ENCODE peak calls at places on chromosome X, in four cellular contexts. F is GM12878, G is HepG2, P is K562. Q is an unnamed sample.

GRCh38 chrX:132576945-132577344 is 88.1 kb upstream of the MBNL3 start:
- DNase-seq in F (no peak), G (no peak), P (no peak), Q (no peak)

GRCh38 chrX:153499258-153499657 is 4.5 kb downstream of the BGN start:
- DNase-seq in F (no peak), G (no peak), P (no peak), Q (no peak)

GRCh38 chrX:153539171-153539978 is 21.9 kb downstream of the ATP2B3 start:
- DNase-seq in F (no peak), G (peak; percentile 23), P (peak; percentile 80), Q (peak; percentile 84)

GRCh38 chrX:14013074-14013473 is 16.6 kb downstream of the GEMIN8 start:
- DNase-seq in F (no peak), G (no peak), P (no peak), Q (no peak)

GRCh38 chrX:3549442-3549875 is 164.0 kb downstream of the PRKX start:
- DNase-seq in F (no peak), G (no peak), P (no peak), Q (no peak)

GRCh38 chrX:15507005-15507404 is 6.4 kb downstream of the BMX start:
- DNase-seq in F (no peak), G (no peak), P (no peak), Q (no peak)

GRCh38 chrX:48945517-48946348 is 11.7 kb downstream of the OTUD5 start:
- DNase-seq in F (no peak), G (peak; percentile 40), P (peak; percentile 72), Q (no peak)

GRCh38 chrX:85569096-85569495 is 189.6 kb upstream of the POF1B start:
- DNase-seq in F (no peak), G (no peak), P (no peak), Q (no peak)

GRCh38 chrX:101291204-101291603 is at the start of gene TAF7L:
- DNase-seq in F (no peak), G (no peak), P (no peak), Q (no peak)

GRCh38 chrX:13293700-13294099 is 26.2 kb downstream of the ATXN3L start:
- DNase-seq in F (no peak), G (no peak), P (peak; percentile 14), Q (no peak)

GRCh38 chrX:40145670-40146470 is 48.1 kb upstream of the BCOR start:
- DNase-seq in F (no peak), G (no peak), P (no peak), Q (no peak)

GRCh38 chrX:153582896-153583295 is 16.0 kb downstream of the CCNQ start:
- DNase-seq in F (peak; percentile 23), G (peak; percentile 7), P (peak; percentile 62), Q (no peak)

GRCh38 chrX:118864063-118864630 is 40.5 kb downstream of the ZCCHC12 start:
- DNase-seq in F (no peak), G (no peak), P (no peak), Q (no peak)

GRCh38 chrX:13545731-13546130 is 23.7 kb upstream of the EGFL6 start:
- DNase-seq in F (no peak), G (no peak), P (no peak), Q (no peak)

GRCh38 chrX:40996886-40997530 is 88.2 kb upstream of the USP9X start:
- DNase-seq in F (no peak), G (peak; percentile 70), P (peak; percentile 73), Q (no peak)

GRCh38 chrX:112967341-112967740 is 126.7 kb upstream of the AMOT start:
- DNase-seq in F (no peak), G (peak; percentile 4), P (no peak), Q (no peak)

GRCh38 chrX:106959897-106960296 is 39.7 kb downstream of the CLDN2 start:
- DNase-seq in F (no peak), G (peak; percentile 59), P (no peak), Q (no peak)

GRCh38 chrX:55717521-55718497 is at the start of gene RRAGB:
- DNase-seq in F (peak; percentile 90), G (peak; percentile 92), P (peak; percentile 92), Q (peak; percentile 75)

GRCh38 chrX:123859409-123859827 is 435 bp upstream of the XIAP start:
- DNase-seq in F (peak; percentile 21), G (no peak), P (no peak), Q (no peak)

GRCh38 chrX:49174723-49175122 is 3.0 kb downstream of the PLP2 start:
- DNase-seq in F (no peak), G (no peak), P (peak; percentile 73), Q (no peak)

GRCh38 chrX:133956570-133957340 is 28.6 kb downstream of the GPC3 start:
- DNase-seq in F (no peak), G (no peak), P (no peak), Q (no peak)

GRCh38 chrX:133590703-133591505 is 175.6 kb upstream of the GPC4 start:
- DNase-seq in F (no peak), G (no peak), P (no peak), Q (no peak)

GRCh38 chrX:100969936-100970335 is 428 bp downstream of the ARL13A start:
- DNase-seq in F (no peak), G (no peak), P (no peak), Q (no peak)

GRCh38 chrX:24577091-24577490 is 70.1 kb downstream of the PCYT1B start:
- DNase-seq in F (no peak), G (no peak), P (no peak), Q (no peak)

GRCh38 chrX:24575496-24575895 is 71.7 kb downstream of the PCYT1B start:
- DNase-seq in F (no peak), G (no peak), P (no peak), Q (no peak)

GRCh38 chrX:24574743-24575142 is 72.4 kb downstream of the PCYT1B start:
- DNase-seq in F (no peak), G (no peak), P (no peak), Q (no peak)
- H3K4me1 ChIP-seq in F (no peaks in the 10 kb centered on the region), G (no peaks in the 10 kb centered on the region), P (no peaks in the 10 kb centered on the region), Q (no peaks in the 10 kb centered on the region)

GRCh38 chrX:136063340-136064079 is 78.3 kb downstream of the SLC9A6 start:
- DNase-seq in F (no peak), G (no peak), P (no peak), Q (no peak)

GRCh38 chrX:136067946-136068345 is 79.4 kb upstream of the FHL1 start:
- DNase-seq in F (no peak), G (no peak), P (no peak), Q (no peak)

GRCh38 chrX:136064661-136065043 is 79.4 kb downstream of the SLC9A6 start:
- DNase-seq in F (no peak), G (no peak), P (no peak), Q (no peak)

GRCh38 chrX:136067097-136067496 is 80.2 kb upstream of the FHL1 start:
- DNase-seq in F (no peak), G (no peak), P (peak; percentile 11), Q (no peak)

GRCh38 chrX:136065044-136065671 is 79.9 kb downstream of the SLC9A6 start:
- DNase-seq in F (no peak), G (peak; percentile 42), P (no peak), Q (no peak)
- TF ChIP-seq ATF2 in F (no peak), G (no peak), P (no peak), Q (no peak)

DNA sequence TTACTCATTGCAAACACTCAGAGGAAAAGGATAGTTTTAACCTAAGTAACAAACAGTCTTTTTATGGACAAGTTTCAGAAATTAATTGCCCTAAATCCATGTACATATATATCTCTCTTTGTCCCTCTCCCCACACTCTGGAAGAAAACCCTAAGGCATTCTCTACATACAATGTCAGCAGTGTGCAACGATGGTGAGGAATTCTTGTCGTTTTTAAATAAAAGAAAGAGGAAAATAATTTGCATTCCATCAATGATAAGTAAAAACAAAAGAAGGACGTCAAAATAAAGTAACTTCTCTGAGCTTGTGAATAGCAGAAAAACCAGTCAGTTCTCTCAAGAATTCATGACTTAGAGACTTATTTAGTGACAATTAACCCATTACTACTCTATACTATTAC is 550.5 kb upstream of the DIPK2B start:
- DNase-seq in F (no peak), G (no peak), P (no peak), Q (no peak)
- H3K4me1 ChIP-seq in F (no peaks in the 10 kb centered on the region), G (peaks cover 8% of the 10 kb centered on the region), P (no peaks in the 10 kb centered on the region), Q (no peaks in the 10 kb centered on the region)

GRCh38 chrX:110665223-110665622 is 130.4 kb downstream of the CHRDL1 start:
- DNase-seq in F (no peak), G (no peak), P (no peak), Q (no peak)

GRCh38 chrX:110671068-110671803 is 124.4 kb downstream of the CHRDL1 start:
- DNase-seq in F (peak; percentile 8), G (no peak), P (peak; percentile 1), Q (no peak)

GRCh38 chrX:110669572-110669971 is 126.0 kb downstream of the CHRDL1 start:
- DNase-seq in F (no peak), G (no peak), P (no peak), Q (no peak)

GRCh38 chrX:110667706-110668105 is 127.9 kb downstream of the CHRDL1 start:
- DNase-seq in F (no peak), G (no peak), P (no peak), Q (peak; percentile 48)

GRCh38 chrX:110665636-110666035 is 130.0 kb downstream of the CHRDL1 start:
- DNase-seq in F (no peak), G (peak; percentile 7), P (peak; percentile 33), Q (no peak)
- TF ChIP-seq ATF2 in F (no peak), G (no peak), P (no peak), Q (no peak)

DNA sequence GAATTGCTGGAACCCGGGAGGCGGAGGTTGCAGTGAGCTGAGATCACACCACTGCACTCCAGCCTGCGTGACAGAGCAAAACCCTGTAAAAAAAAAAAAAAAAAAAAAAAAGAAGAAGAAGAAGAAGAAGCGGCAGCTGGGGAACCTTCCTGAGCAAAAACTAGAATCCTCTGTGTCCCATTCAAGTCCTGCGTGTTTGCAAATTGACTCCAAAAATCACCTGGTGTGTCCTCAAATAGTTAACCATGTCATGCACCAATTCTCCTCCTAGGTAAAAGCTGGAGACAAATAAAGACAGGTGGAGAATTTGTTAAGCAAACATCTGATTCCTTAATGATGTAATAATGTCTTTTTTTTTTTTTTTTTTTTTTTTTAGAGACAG is 31.9 kb upstream of the ASMTL start:
- DNase-seq in F (no peak), G (no peak), P (no peak), Q (no peak)
- H3K4me1 ChIP-seq in F (peaks cover 65% of the 10 kb centered on the region), G (peaks cover 30% of the 10 kb centered on the region), P (peaks cover 12% of the 10 kb centered on the region), Q (peaks cover 7% of the 10 kb centered on the region)

GRCh38 chrX:43974076-43974475 is 886 bp upstream of the NDP start:
- DNase-seq in F (no peak), G (no peak), P (no peak), Q (no peak)
- TF ChIP-seq ATF2 in F (no peak), G (no peak), P (no peak), Q (no peak)

Q was measured in H1.